ENCODE peak calls at places on chromosomes 13 and 19, in nine cellular contexts. O is fibroblast of lung, K is fibroblast of pulmonary artery, Z is brain microvascular endothelial cell, C is spleen, A is upper lobe of right lung, F is transverse colon, G is MM.1S, D is neural progenitor cell. Y is an unnamed sample.

GRCh38 chr19:4368128-4368820 is 24.9 kb downstream of the MPND start:
- DNase-seq in K (peak; percentile 35), A (no peak), F (no peak), D (no peak), G (no peak), C (no peak), Z (no peak), O (no peak), Y (no peak)

GRCh38 chr19:33685541-33685940 is 63.8 kb downstream of the CHST8 start:
- DNase-seq in G (no peak), A (peak; percentile 43), F (no peak), O (no peak), Z (no peak), K (no peak), C (peak; percentile 32), D (no peak), Y (no peak)

GRCh38 chr19:35247526-35248309 is 1.1 kb upstream of the LSR start:
- DNase-seq in C (peak; percentile 87), K (no peak), O (no peak), D (peak; percentile 98), Z (no peak), F (peak; percentile 94), A (peak; percentile 92), G (peak; percentile 87), Y (no peak)

GRCh38 chr19:31715249-31715944 is 366.2 kb upstream of the TSHZ3 start:
- DNase-seq in Z (no peak), A (no peak), G (peak; percentile 74), F (no peak), K (peak; percentile 3), D (no peak), O (peak; percentile 74), C (no peak), Y (no peak)

GRCh38 chr13:96198038-96198437 is 108.1 kb downstream of the HS6ST3 start:
- DNase-seq in F (no peak), O (no peak), D (no peak), Z (no peak), G (no peak), K (no peak), A (no peak), C (no peak), Y (no peak)

GRCh38 chr13:90640976-90641375 is 706.5 kb upstream of the MIR17HG start:
- DNase-seq in D (no peak), K (peak; percentile 78), A (no peak), F (no peak), G (no peak), Z (peak; percentile 14), O (peak; percentile 15), C (no peak), Y (no peak)

GRCh38 chr13:51044023-51044665 is 66.9 kb downstream of the C13orf42 start:
- DNase-seq in D (no peak), F (no peak), A (no peak), O (no peak), K (no peak), C (no peak), G (no peak), Z (no peak), Y (no peak)

GRCh38 chr19:33747273-33747672 is 49.4 kb upstream of the KCTD15 start:
- DNase-seq in F (no peak), A (no peak), D (no peak), Z (no peak), G (no peak), K (no peak), O (no peak), C (no peak), Y (no peak)

GRCh38 chr13:46553886-46554855 is 1.2 kb downstream of the LRCH1 start:
- DNase-seq in K (peak; percentile 91), F (peak; percentile 78), D (peak; percentile 78), Z (peak; percentile 78), G (peak; percentile 43), C (peak; percentile 93), A (peak; percentile 88), O (peak; percentile 93), Y (peak; percentile 55)

GRCh38 chr19:17576758-17577532 is 21.5 kb downstream of the COLGALT1 start:
- DNase-seq in C (no peak), F (peak; percentile 84), G (no peak), D (peak; percentile 98), A (peak; percentile 85), K (no peak), Z (no peak), O (peak; percentile 39), Y (peak; percentile 28)

GRCh38 chr19:46616631-46617322 is 8.1 kb downstream of the PTGIR start:
- DNase-seq in K (peak; percentile 82), O (peak; percentile 50), G (no peak), Z (no peak), C (peak; percentile 77), A (peak; percentile 82), D (peak; percentile 83), F (peak; percentile 69), Y (peak; percentile 50)

GRCh38 chr13:113427562-113428468 is 25.5 kb downstream of the ADPRHL1 start:
- DNase-seq in C (no peak), O (peak; percentile 57), D (peak; percentile 1), F (no peak), K (no peak), Z (no peak), A (no peak), G (peak; percentile 31), Y (no peak)

GRCh38 chr19:54273811-54274210 is 7.1 kb downstream of the LILRB2 start:
- DNase-seq in Z (no peak), A (no peak), D (no peak), O (no peak), K (no peak), C (no peak), G (no peak), F (no peak), Y (no peak)

GRCh38 chr13:57635541-57635940 is 4.0 kb downstream of the PCDH17 start:
- DNase-seq in Z (no peak), C (no peak), K (no peak), D (no peak), O (no peak), F (no peak), G (no peak), A (no peak), Y (no peak)

GRCh38 chr13:109869312-109870237 is 83.2 kb upstream of the IRS2 start:
- DNase-seq in F (peak; percentile 64), D (no peak), K (peak; percentile 85), C (peak; percentile 76), A (peak; percentile 86), G (no peak), O (peak; percentile 63), Z (peak; percentile 27), Y (no peak)

GRCh38 chr13:97246596-97246995 is 24.5 kb downstream of the MBNL2 start:
- DNase-seq in G (no peak), Z (no peak), D (no peak), C (no peak), A (no peak), O (no peak), F (no peak), K (no peak), Y (no peak)

GRCh38 chr19:15431396-15432017 is 12.7 kb upstream of the AKAP8L start:
- DNase-seq in F (no peak), D (peak; percentile 32), O (no peak), A (no peak), K (no peak), G (no peak), Z (no peak), C (peak; percentile 67), Y (no peak)

GRCh38 chr19:1975081-1975480 is 34.1 kb downstream of the CSNK1G2 start:
- DNase-seq in K (peak; percentile 33), G (no peak), C (no peak), A (no peak), O (peak; percentile 77), D (no peak), F (no peak), Z (no peak), Y (no peak)

GRCh38 chr13:94327318-94327717 is 152.2 kb downstream of the DCT start:
- DNase-seq in D (no peak), A (no peak), K (no peak), F (no peak), O (no peak), Z (no peak), C (no peak), G (peak; percentile 79), Y (peak; percentile 86)

GRCh38 chr13:100302391-100302790 is 213.5 kb downstream of the PCCA start:
- DNase-seq in K (no peak), G (no peak), Z (no peak), A (no peak), C (no peak), D (no peak), F (no peak), O (no peak), Y (no peak)
- H3K4me3 ChIP-seq in K (no peak overlapping the region), G (no peak overlapping the region), Z (no peak overlapping the region), A (no peak overlapping the region), C (no peak overlapping the region), D (no peak overlapping the region), F (no peak overlapping the region), O (no peak overlapping the region), Y (no peak overlapping the region)

GRCh38 chr19:3097442-3097871 is 3.3 kb downstream of the GNA11 start:
- DNase-seq in F (peak; percentile 41), A (peak; percentile 59), O (no peak), D (no peak), G (no peak), K (no peak), C (peak; percentile 69), Z (no peak), Y (no peak)
- H3K4me3 ChIP-seq in F (peak overlapping the region; percentile 96), A (peak overlapping the region; percentile 69), O (peak overlapping the region; percentile 9), D (no peak overlapping the region), G (no peak overlapping the region), K (no peak overlapping the region), C (peak overlapping the region; percentile 82), Z (no peak overlapping the region), Y (no peak overlapping the region)

DNA sequence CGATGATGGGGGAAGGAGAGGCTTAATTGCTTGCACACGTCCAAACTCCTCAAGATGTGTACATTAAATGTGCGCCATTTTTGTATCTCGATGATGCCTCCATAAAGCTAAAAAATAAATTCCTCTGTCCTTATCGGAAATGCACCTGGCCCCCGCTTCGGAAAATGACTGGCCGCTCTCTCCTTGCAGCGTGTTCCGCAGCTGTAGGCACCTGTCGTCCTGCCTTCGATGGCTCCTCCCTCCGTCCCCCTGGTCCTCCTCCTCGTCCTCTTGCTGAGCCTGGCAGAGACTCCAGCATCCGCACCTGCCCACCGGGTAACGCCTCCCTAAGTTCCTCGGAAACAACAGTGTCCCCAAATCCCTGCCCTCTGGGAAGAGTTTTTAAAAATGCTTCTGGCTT is 1.1 kb downstream of the GALP start:
- DNase-seq in F (no peak), O (no peak), Z (no peak), G (no peak), D (no peak), C (no peak), K (no peak), A (no peak), Y (no peak)
- H3K4me3 ChIP-seq in F (no peak overlapping the region), O (no peak overlapping the region), Z (no peak overlapping the region), G (no peak overlapping the region), D (no peak overlapping the region), C (no peak overlapping the region), K (no peak overlapping the region), A (no peak overlapping the region), Y (no peak overlapping the region)

DNA sequence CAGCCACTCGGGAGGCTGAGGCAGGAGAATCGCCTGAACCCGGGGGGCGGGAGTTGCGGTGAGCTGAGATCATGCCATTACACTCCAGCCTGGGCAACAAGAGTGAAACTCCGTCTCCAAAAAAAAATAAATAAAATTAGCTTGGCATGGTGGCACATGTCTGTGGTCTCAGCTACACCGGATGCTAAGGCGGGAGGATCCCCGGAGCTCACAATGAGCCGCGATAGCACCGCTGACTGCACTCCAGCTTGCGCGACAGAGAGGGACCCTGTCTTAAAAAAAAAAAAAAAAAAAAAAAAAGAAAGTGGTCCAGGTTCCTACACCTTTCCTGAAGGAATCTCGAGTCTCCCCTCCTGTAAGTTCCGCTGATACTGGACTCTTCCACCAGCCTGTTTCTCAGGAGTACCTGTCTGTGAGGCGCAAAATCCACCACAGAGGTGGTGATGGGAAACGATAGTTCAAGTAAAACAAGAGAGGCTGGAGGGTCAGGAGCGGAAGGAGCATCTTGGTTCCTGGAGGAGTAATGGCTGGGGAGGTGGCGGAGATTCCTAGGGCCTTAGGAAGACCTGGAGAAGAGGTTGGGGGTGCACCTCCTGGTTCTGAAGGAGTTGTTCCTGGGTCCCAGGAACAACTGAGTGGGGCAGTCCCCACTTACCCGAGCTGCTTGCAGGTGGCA is 468 bp downstream of the FUT1 start:
- DNase-seq in O (no peak), D (peak; percentile 46), F (no peak), Z (no peak), C (no peak), A (no peak), K (no peak), G (no peak), Y (no peak)
- H3K4me3 ChIP-seq in O (peak overlapping the region; percentile 4), D (peak overlapping the region; percentile 87), F (peak overlapping the region; percentile 7), Z (peak overlapping the region; percentile 22), C (peak overlapping the region; percentile 69), A (peak overlapping the region; percentile 56), K (peak overlapping the region; percentile 43), G (peak overlapping the region; percentile 57), Y (no peak overlapping the region)